ENCODE peak calls at places on chromosomes 4 and X, in nine cellular contexts. J is HL-60, V is GM23338, C is upper lobe of left lung, W is stomach, D is GM12892, L is GM12891, A is HepG2, N is K562. G is an unnamed sample.

GRCh38 chrX:153627675-153628111 is 19.3 kb upstream of the DUSP9 start:
- DNase-seq in N (no peak), A (peak), W (no peak), C (peak), L (no peak), J (no peak), V (no peak), D (no peak), G (no peak)

GRCh38 chr4:946103-946450 is 13.8 kb downstream of the TMEM175 start:
- DNase-seq in A (no peak), D (no peak), L (no peak), C (no peak), N (no peak), J (no peak), V (no peak), W (no peak), G (no peak)

GRCh38 chrX:111270339-111270738 is at the start of gene CAPN6:
- DNase-seq in C (no peak), N (no peak), L (no peak), D (no peak), V (peak), J (no peak), W (peak), A (no peak), G (no peak)

GRCh38 chrX:153333271-153333670 is 682 bp upstream of the ZNF275 start:
- DNase-seq in V (no peak), A (no peak), J (no peak), C (no peak), N (no peak), D (no peak), W (no peak), L (no peak), G (no peak)

GRCh38 chr4:185192059-185192458 is 11.7 kb downstream of the CFAP97 start:
- DNase-seq in L (no peak), C (no peak), N (no peak), D (no peak), W (no peak), J (no peak), V (no peak), A (no peak), G (no peak)

GRCh38 chrX:150239946-150240642 is 123.0 kb upstream of the MAMLD1 start:
- DNase-seq in L (no peak), D (no peak), V (no peak), W (no peak), C (no peak), A (no peak), N (no peak), J (no peak), G (no peak)

GRCh38 chr4:56787380-56787779 is 34.1 kb downstream of the SPINK2 start:
- DNase-seq in N (peak), D (no peak), V (peak), W (no peak), J (no peak), C (no peak), A (no peak), L (no peak), G (no peak)

GRCh38 chr4:1236103-1236641 is 12.8 kb downstream of the CTBP1 start:
- DNase-seq in D (no peak), A (no peak), J (no peak), L (peak), V (peak), C (peak), W (no peak), N (no peak), G (no peak)

GRCh38 chr4:135601351-135601750 is 1399.8 kb upstream of the PABPC4L start:
- DNase-seq in D (no peak), W (no peak), L (no peak), J (no peak), N (no peak), V (no peak), A (no peak), C (no peak), G (no peak)

GRCh38 chr4:74970577-74970976 is 37.7 kb downstream of the PARM1 start:
- DNase-seq in N (no peak), C (no peak), W (no peak), A (no peak), J (no peak), V (no peak), D (no peak), L (no peak), G (no peak)

GRCh38 chr4:26406346-26406975 is 83.8 kb downstream of the CCKAR start:
- DNase-seq in A (no peak), J (peak), D (no peak), V (peak), W (no peak), N (no peak), C (no peak), L (no peak), G (no peak)

GRCh38 chr4:123600921-123601904 is 204.6 kb downstream of the SPRY1 start:
- DNase-seq in J (no peak), W (no peak), L (no peak), N (no peak), V (no peak), A (no peak), D (no peak), C (no peak), G (no peak)

GRCh38 chrX:148530464-148531077 is 30.2 kb downstream of the AFF2 start:
- DNase-seq in N (peak), D (no peak), J (no peak), V (peak), A (no peak), C (no peak), L (no peak), W (no peak), G (no peak)

GRCh38 chrX:115311666-115312065 is 22.2 kb downstream of the LUZP4 start:
- DNase-seq in C (peak), W (no peak), J (no peak), V (peak), A (no peak), D (no peak), L (no peak), N (no peak), G (no peak)

GRCh38 chrX:74178536-74178935 is 125.4 kb upstream of the ZCCHC13 start:
- DNase-seq in L (no peak), A (no peak), V (peak), N (no peak), C (peak), D (no peak), J (no peak), W (no peak), G (no peak)

GRCh38 chr4:106588906-106589305 is 220.3 kb upstream of the GIMD1 start:
- DNase-seq in W (no peak), D (no peak), J (no peak), V (no peak), N (no peak), C (no peak), A (no peak), L (no peak), G (no peak)

GRCh38 chr4:67886281-67886680 is 2.5 kb upstream of the TMPRSS11D start:
- DNase-seq in C (no peak), D (no peak), V (no peak), N (no peak), J (peak), L (no peak), A (no peak), W (no peak), G (peak)

GRCh38 chr4:153555730-153556440 is 89.7 kb downstream of the TMEM131L start:
- DNase-seq in J (no peak), A (peak), V (no peak), C (no peak), W (peak), L (no peak), N (peak), D (no peak), G (no peak)

GRCh38 chr4:73729534-73730165 is 10.7 kb upstream of the CXCL8 start:
- DNase-seq in J (peak), L (no peak), V (peak), N (peak), A (peak), C (no peak), W (peak), D (no peak), G (peak)

GRCh38 chrX:12949927-12950656 is 24.8 kb upstream of the TMSB4X start:
- DNase-seq in W (peak), J (peak), A (no peak), D (no peak), C (no peak), N (peak), L (no peak), V (no peak), G (no peak)

GRCh38 chrX:19794690-19795089 is 92.7 kb downstream of the SH3KBP1 start:
- DNase-seq in J (no peak), L (no peak), N (no peak), V (no peak), A (no peak), C (no peak), W (no peak), D (no peak), G (no peak)

GRCh38 chr4:122914292-122914904 is 8.0 kb downstream of the NUDT6 start:
- DNase-seq in A (peak), N (peak), V (peak), W (no peak), C (no peak), D (no peak), L (no peak), J (no peak), G (no peak)

GRCh38 chr4:78247541-78248285 is 190.6 kb downstream of the FRAS1 start:
- DNase-seq in V (no peak), N (no peak), L (no peak), D (no peak), C (no peak), J (no peak), A (no peak), W (no peak), G (no peak)

GRCh38 chr4:84874619-84875018 is 91.9 kb downstream of the WDFY3 start:
- DNase-seq in N (no peak), J (no peak), W (no peak), D (no peak), A (no peak), L (no peak), V (no peak), C (no peak), G (no peak)

GRCh38 chrX:10769165-10769564 is 148.8 kb upstream of the MID1 start:
- DNase-seq in C (no peak), L (peak), J (peak), W (no peak), D (peak), A (no peak), V (peak), N (peak), G (no peak)

GRCh38 chrX:12548746-12549145 is 242.5 kb upstream of the PRPS2 start:
- DNase-seq in D (no peak), W (no peak), L (no peak), A (no peak), C (no peak), N (peak), V (peak), J (peak), G (no peak)

DNA sequence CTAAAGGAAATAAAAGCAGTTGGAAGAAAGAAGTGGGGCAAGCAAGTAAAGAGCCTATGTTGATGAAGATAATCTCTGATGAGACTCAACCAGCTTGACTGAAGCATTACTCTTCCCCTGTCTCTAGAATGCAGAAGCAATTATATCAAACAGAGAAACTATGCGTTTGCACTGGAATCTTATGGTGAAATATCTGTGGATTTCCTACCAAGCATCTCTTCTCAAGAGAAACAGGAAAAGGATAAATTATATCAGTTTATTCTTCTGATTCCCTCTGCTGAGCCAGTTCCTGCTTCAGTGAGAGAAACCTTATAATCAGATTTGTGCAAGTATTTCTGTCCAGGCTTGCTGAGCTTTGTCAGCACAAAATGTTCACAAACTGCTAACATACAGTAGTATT is 316.7 kb upstream of the SLC7A11 start:
- DNase-seq in V (no peak), J (no peak), W (no peak), D (no peak), L (no peak), A (no peak), N (no peak), C (no peak), G (no peak)
- TF ChIP-seq POLR2AphosphoS5 in V (no peak), J (no peak), W (no peak), D (no peak), L (no peak), A (no peak), N (no peak), C (no peak), G (no peak)

DNA sequence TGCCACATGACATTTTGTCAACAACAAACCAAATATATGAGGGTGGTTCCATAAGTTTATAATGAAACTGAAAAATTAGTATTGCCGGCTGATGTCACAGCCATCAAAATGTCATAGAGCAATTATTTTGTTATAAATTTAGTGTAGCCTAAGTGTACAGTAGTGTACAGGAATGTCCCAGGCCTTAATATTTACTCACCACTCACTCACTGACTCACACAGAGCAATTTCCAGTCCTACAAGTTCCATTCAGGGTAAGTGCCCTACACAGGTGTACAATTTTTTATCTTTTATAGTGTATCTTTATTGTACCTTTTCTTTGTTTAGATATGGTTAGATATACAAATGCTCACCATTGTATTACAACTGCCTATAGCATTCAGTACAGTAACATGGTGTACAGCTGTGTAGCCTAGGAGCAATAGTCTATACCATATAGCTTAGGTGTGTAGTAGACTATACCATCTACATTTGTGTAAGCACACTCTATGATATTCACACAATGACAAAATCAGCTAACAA is 80.4 kb downstream of the FAM13A start:
- DNase-seq in J (no peak), C (no peak), W (no peak), V (no peak), D (no peak), A (no peak), L (no peak), N (no peak), G (no peak)
- TF ChIP-seq POLR2AphosphoS5 in J (no peak), C (no peak), W (no peak), V (no peak), D (no peak), A (no peak), L (no peak), N (no peak), G (no peak)

GRCh38 chr4:167100120-167100519 is 134.2 kb downstream of the SPOCK3 start:
- DNase-seq in A (peak), W (no peak), C (no peak), N (no peak), D (no peak), J (no peak), L (no peak), V (peak), G (peak)
- TF ChIP-seq POLR2AphosphoS5 in A (no peak), W (no peak), C (no peak), N (no peak), D (no peak), J (no peak), L (no peak), V (no peak), G (no peak)

DNA sequence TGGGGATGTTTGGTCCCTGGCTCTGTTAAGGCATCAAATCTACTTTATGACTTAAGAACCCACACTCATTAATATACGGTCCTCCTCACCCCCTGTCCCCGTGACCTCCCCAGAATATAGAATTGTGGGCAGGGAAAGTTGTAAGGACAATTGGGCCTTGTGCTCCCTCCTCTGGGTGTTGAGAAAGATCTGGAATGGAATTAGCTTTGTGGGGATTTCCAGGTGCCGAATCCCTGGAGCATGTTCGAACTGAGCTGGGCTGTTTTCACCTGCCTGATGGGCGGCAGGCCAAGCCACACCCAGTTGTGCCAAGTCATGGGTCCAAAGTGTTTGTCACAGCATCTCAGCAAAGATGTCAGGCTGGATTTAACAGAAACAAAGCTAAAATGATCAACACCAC is 349.3 kb upstream of the KLF3 start:
- DNase-seq in D (no peak), J (no peak), V (no peak), N (no peak), W (peak), A (peak), C (no peak), L (no peak), G (no peak)
- TF ChIP-seq POLR2AphosphoS5 in D (no peak), J (no peak), V (no peak), N (no peak), W (no peak), A (no peak), C (no peak), L (no peak), G (no peak)

DNA sequence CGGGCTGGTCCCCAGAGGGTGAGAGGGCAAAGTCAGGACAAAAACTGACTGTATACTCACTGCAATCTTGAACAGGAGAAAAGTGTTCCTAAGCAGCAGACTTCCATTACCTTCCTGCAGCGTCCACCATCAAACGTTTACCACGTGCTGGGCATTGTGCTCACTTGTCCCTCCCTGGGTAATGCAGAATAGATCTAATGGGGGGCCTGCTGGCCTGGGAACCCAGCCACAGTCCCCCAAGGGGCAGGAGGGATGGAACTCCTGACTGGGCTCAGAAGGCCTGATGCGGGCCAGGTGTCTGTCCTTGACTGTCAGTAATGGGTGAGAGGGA is 37.6 kb upstream of the FAM156A start:
- DNase-seq in A (no peak), J (no peak), W (no peak), V (no peak), N (no peak), C (no peak), D (no peak), L (no peak), G (no peak)
- TF ChIP-seq POLR2AphosphoS5 in A (no peak), J (no peak), W (no peak), V (peak), N (no peak), C (no peak), D (no peak), L (no peak), G (no peak)

GRCh38 chr4:176579233-176579632 is 213.5 kb downstream of the VEGFC start:
- DNase-seq in J (no peak), C (no peak), V (peak), A (no peak), L (no peak), D (no peak), N (no peak), W (no peak), G (peak)

GRCh38 chr4:176569301-176569700 is 223.4 kb downstream of the VEGFC start:
- DNase-seq in D (no peak), C (no peak), V (no peak), W (no peak), N (no peak), L (no peak), J (no peak), A (no peak), G (no peak)

DNA sequence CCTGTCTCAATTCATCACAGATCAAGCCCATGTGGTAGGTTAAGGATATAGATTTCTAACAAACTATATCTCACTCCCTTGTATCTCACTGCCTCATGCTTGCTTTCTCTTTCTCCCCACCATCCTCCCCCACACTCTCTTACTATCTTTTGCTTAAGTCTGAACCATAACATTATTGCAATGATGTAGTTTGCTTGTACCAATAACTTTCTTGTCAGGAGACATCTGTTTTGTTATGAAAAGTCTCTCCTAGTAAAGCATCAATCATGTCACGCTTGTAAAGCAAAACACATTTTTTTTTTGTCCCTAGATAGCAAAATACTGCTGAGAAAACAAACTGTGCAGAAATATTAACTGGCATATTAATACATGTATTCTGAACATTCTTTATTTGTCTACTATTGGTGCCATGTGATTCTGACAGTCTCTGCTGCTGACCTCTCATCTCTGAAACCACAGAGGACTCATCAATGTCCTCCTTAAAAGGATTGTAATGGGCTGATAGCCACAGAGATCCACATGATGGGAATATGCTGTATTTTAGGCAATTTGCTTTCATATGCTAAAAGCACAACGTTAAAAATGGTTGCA is 217.5 kb downstream of the VEGFC start:
- DNase-seq in W (no peak), D (no peak), A (no peak), J (no peak), V (no peak), C (no peak), L (no peak), N (no peak), G (no peak)
- TF ChIP-seq POLR2AphosphoS5 in W (no peak), D (no peak), A (no peak), J (no peak), V (no peak), C (no peak), L (no peak), N (no peak), G (no peak)

GRCh38 chrX:66579219-66579618 is 59.7 kb downstream of the EDA2R start:
- DNase-seq in W (no peak), L (no peak), D (no peak), C (no peak), V (no peak), N (no peak), J (no peak), A (no peak), G (no peak)
- TF ChIP-seq POLR2AphosphoS5 in W (no peak), L (no peak), D (no peak), C (no peak), V (no peak), N (no peak), J (no peak), A (no peak), G (no peak)

DNA sequence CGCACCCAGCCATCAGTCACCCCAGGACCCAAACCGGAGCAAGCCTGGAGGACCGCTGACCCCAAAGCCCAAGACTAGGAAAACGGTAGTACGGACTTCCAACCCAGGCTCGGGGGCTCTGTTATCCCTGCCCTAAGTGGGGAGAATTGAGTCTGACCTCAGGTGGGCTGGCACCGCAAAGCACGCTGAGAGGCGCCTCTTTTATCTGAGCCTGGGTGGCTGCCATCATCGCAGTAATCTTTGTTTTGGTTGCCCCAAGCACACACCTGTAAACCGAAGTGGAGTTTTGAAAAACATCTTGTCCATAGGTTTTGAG is 894 bp upstream of the SH3RF1 start:
- DNase-seq in W (no peak), C (no peak), N (no peak), A (no peak), J (no peak), V (no peak), D (no peak), L (no peak), G (no peak)
- TF ChIP-seq POLR2AphosphoS5 in W (no peak), C (no peak), N (no peak), A (no peak), J (no peak), V (no peak), D (no peak), L (no peak), G (no peak)

GRCh38 chrX:16770970-16771482 is 15.2 kb upstream of the TXLNG start:
- DNase-seq in C (no peak), D (no peak), A (no peak), V (no peak), N (no peak), W (no peak), J (no peak), L (no peak), G (no peak)

GRCh38 chrX:16762579-16762978 is 23.7 kb upstream of the TXLNG start:
- DNase-seq in D (no peak), N (no peak), V (no peak), C (no peak), A (no peak), W (no peak), L (no peak), J (no peak), G (no peak)

GRCh38 chrX:16765618-16766017 is 20.6 kb upstream of the TXLNG start:
- DNase-seq in L (no peak), W (no peak), D (no peak), A (no peak), C (no peak), J (no peak), N (no peak), V (no peak), G (no peak)
- TF ChIP-seq POLR2AphosphoS5 in L (no peak), W (no peak), D (no peak), A (no peak), C (no peak), J (no peak), N (no peak), V (no peak), G (no peak)